ENCODE peak calls at places on chromosomes 3 and 15, in six cellular contexts. D is A549; N is cardiac muscle cell; G is CD8-positive, alpha-beta T cell; M is vagina; J is tibial nerve. I is an unnamed sample. For H3K9me3, the result is how much of the 10 kb centered on the place peaks cover.

GRCh38 chr15:89587955-89588354 is 12.7 kb downstream of the TICRR start:
- DNase-seq in D (no peak), N (no peak), G (no peak), M (no peak), J (no peak), I (no peak)

GRCh38 chr3:105353485-105354161 is 13.1 kb upstream of the ALCAM start:
- DNase-seq in D (peak), N (peak), G (no peak), M (no peak), J (no peak), I (no peak)

GRCh38 chr3:156552973-156553372 is 1.9 kb downstream of the SSR3 start:
- DNase-seq in D (no peak), N (no peak), G (no peak), M (no peak), J (no peak), I (no peak)

GRCh38 chr15:100759698-100760356 is 119.8 kb upstream of the ALDH1A3 start:
- DNase-seq in D (peak), N (no peak), G (no peak), M (no peak), J (no peak), I (no peak)

GRCh38 chr15:94080416-94080815 is 150.9 kb upstream of the MCTP2 start:
- DNase-seq in D (no peak), N (no peak), G (no peak), M (no peak), J (peak), I (no peak)

GRCh38 chr3:42803800-42804112 is 534 bp downstream of the HIGD1A start:
- DNase-seq in D (peak), N (peak), G (no peak), M (no peak), J (no peak), I (no peak)

GRCh38 chr3:80142714-80143113 is 374.9 kb upstream of the ROBO1 start:
- DNase-seq in D (no peak), N (no peak), G (no peak), M (no peak), J (no peak), I (no peak)

GRCh38 chr3:182235504-182235903 is 523.8 kb downstream of the SOX2 start:
- DNase-seq in D (no peak), N (no peak), G (no peak), M (no peak), J (no peak), I (no peak)

GRCh38 chr3:119498188-119498987 is at the start of gene TIMMDC1:
- DNase-seq in D (peak), N (peak), G (peak), M (peak), J (peak), I (peak)

GRCh38 chr15:78768096-78768495 is 43.2 kb downstream of the ADAMTS7 start:
- DNase-seq in D (no peak), N (no peak), G (no peak), M (no peak), J (no peak), I (no peak)

GRCh38 chr15:71334434-71334833 is 219.2 kb downstream of the THSD4 start:
- DNase-seq in D (no peak), N (no peak), G (no peak), M (no peak), J (no peak), I (no peak)

GRCh38 chr3:52536369-52537164 is at the start of gene UQCC5:
- DNase-seq in D (peak), N (peak), G (peak), M (peak), J (peak), I (peak)

GRCh38 chr3:128195802-128196201 is 42.5 kb downstream of the EEFSEC start:
- DNase-seq in D (no peak), N (no peak), G (no peak), M (no peak), J (no peak), I (no peak)

GRCh38 chr3:64616953-64617352 is 70.8 kb downstream of the ADAMTS9 start:
- DNase-seq in D (no peak), N (no peak), G (no peak), M (no peak), J (no peak), I (no peak)

GRCh38 chr15:25237291-25237978 is 201.4 kb downstream of the UBE3A start:
- DNase-seq in D (no peak), N (no peak), G (no peak), M (no peak), J (no peak), I (peak)
- H3K9me3 ChIP-seq in D (under half), N (under half), G (under half), M (under half), J (under half), I (under half)

GRCh38 chr15:25693321-25694237 is 169.5 kb downstream of the ATP10A start:
- DNase-seq in D (peak), N (peak), G (no peak), M (no peak), J (no peak), I (no peak)

GRCh38 chr15:25688166-25688565 is 175.0 kb downstream of the ATP10A start:
- DNase-seq in D (no peak), N (no peak), G (no peak), M (no peak), J (no peak), I (no peak)

GRCh38 chr15:25691544-25692430 is 171.3 kb downstream of the ATP10A start:
- DNase-seq in D (no peak), N (peak), G (no peak), M (no peak), J (no peak), I (no peak)

GRCh38 chr15:25689592-25689991 is 173.5 kb downstream of the ATP10A start:
- DNase-seq in D (no peak), N (peak), G (no peak), M (no peak), J (no peak), I (no peak)

GRCh38 chr15:25690673-25691543 is 172.2 kb downstream of the ATP10A start:
- DNase-seq in D (no peak), N (no peak), G (no peak), M (no peak), J (no peak), I (no peak)
- H3K9me3 ChIP-seq in D (under half), N (under half), G (under half), M (under half), J (under half), I (under half)

GRCh38 chr3:44734646-44735168 is 5.3 kb downstream of the ZNF501 start:
- DNase-seq in D (no peak), N (no peak), G (no peak), M (no peak), J (no peak), I (no peak)

DNA sequence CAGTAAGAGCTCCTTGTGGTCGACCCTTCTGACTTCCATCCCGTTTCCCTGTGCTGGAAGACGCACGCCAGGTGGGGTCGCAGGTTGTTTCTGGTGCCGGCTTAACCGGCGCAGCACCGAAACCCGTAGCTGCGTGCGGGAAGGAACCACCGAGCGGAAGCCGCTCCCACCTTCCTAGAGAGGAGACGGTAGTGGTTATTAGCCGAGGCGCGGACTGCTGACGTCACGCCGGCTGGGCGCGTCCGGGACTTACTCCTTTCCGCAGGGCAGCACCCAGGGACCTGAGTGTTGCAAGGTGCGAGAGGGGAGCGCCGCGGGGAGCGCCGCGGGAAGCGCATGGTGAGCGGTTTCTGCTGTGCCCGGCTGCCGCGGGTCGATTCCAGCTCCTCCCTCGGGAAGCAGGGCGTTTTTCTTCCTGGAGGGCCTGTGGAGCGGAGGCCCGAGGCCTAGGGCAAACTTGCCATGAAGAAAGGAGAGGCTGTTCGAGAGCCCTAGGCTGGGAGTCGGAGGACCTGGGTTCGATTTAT is at the start of gene ZNF501:
- DNase-seq in D (no peak), N (peak), G (peak), M (no peak), J (peak), I (peak)
- H3K9me3 ChIP-seq in D (half or more), N (under half), G (under half), M (under half), J (under half), I (under half)

GRCh38 chr15:25244731-25245585 is 193.9 kb downstream of the UBE3A start:
- DNase-seq in D (no peak), N (no peak), G (no peak), M (no peak), J (no peak), I (peak)
- H3K9me3 ChIP-seq in D (under half), N (under half), G (under half), M (under half), J (under half), I (under half)

GRCh38 chr3:193712938-193713337 is 119.9 kb downstream of the OPA1 start:
- DNase-seq in D (no peak), N (no peak), G (no peak), M (no peak), J (no peak), I (no peak)

GRCh38 chr3:193711964-193712598 is 119.1 kb downstream of the OPA1 start:
- DNase-seq in D (no peak), N (no peak), G (no peak), M (no peak), J (no peak), I (no peak)

GRCh38 chr3:193716155-193716554 is 123.1 kb downstream of the OPA1 start:
- DNase-seq in D (no peak), N (no peak), G (no peak), M (no peak), J (no peak), I (no peak)

GRCh38 chr3:193711523-193711963 is 118.5 kb downstream of the OPA1 start:
- DNase-seq in D (no peak), N (no peak), G (no peak), M (no peak), J (no peak), I (no peak)

GRCh38 chr3:193714523-193715137 is 121.6 kb downstream of the OPA1 start:
- DNase-seq in D (no peak), N (no peak), G (no peak), M (no peak), J (no peak), I (no peak)
- H3K9me3 ChIP-seq in D (under half), N (under half), G (under half), M (under half), J (under half), I (under half)

GRCh38 chr3:177451940-177452484 is 254.7 kb upstream of the TBL1XR1 start:
- DNase-seq in D (no peak), N (no peak), G (no peak), M (no peak), J (no peak), I (no peak)
- H3K9me3 ChIP-seq in D (under half), N (under half), G (under half), M (under half), J (under half), I (under half)

DNA sequence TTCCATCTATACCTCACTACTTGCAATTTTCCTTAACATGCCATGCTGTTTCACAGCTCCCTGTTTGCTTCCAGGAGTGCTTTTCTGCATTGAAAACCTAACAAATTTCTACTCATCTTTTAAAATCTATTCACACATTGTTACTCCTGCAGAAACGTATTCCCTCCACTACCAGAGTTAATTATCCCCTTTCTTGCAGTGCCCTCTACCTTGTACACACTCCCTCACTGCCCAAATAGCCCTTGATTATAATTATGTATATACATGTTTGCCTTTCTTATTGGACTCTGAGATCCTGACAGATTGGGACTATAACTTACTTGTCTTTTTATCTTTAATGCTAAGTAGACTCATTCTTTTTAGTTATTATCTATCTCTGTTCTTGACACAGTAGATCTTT is 325.0 kb downstream of the OXSM start:
- DNase-seq in D (no peak), N (no peak), G (no peak), M (no peak), J (no peak), I (no peak)
- H3K9me3 ChIP-seq in D (under half), N (under half), G (under half), M (under half), J (under half), I (under half)

GRCh38 chr15:25019434-25019833 is 64.6 kb downstream of the SNRPN start:
- DNase-seq in D (no peak), N (no peak), G (no peak), M (no peak), J (no peak), I (no peak)
- H3K9me3 ChIP-seq in D (under half), N (under half), G (under half), M (under half), J (under half), I (under half)